ENCODE peak calls at places on chromosome 7, in nine cellular contexts. V is GM12865; E is AG08396; X is EH; L is cardiac fibroblast; O is T-cell; W is RWPE2; J is stimulated activated CD4-positive, alpha-beta T cell treated with anti-CD3 and anti-CD28 coated beads, Interleukin-4, amount 100 ng/mL, for 48 hours; H is osteoblast. G is an unnamed sample.
A peak's percentile ranks its signal among the peaks of the same experiment; 100 is the strongest.

GRCh38 chr7:2120841-2121830 is 111.6 kb downstream of the MAD1L1 start:
- DNase-seq in V (no peak), E (no peak), X (peak; percentile 21), L (peak; percentile 39), O (no peak), W (no peak), J (no peak), H (no peak), G (peak; percentile 88)

GRCh38 chr7:94576316-94576715 is 66.7 kb downstream of the CASD1 start:
- DNase-seq in V (no peak), E (no peak), X (no peak), L (no peak), O (no peak), W (no peak), J (no peak), H (no peak), G (no peak)

GRCh38 chr7:32941996-32942782 is 15.1 kb upstream of the FKBP9 start:
- DNase-seq in V (peak; percentile 53), E (peak; percentile 77), X (peak; percentile 65), L (peak; percentile 64), O (peak; percentile 41), W (peak; percentile 70), J (peak; percentile 27), H (peak; percentile 92), G (peak; percentile 79)

GRCh38 chr7:72254455-72254854 is 157.7 kb downstream of the CALN1 start:
- DNase-seq in V (no peak), E (no peak), X (no peak), L (no peak), O (no peak), W (no peak), J (no peak), H (no peak), G (no peak)

GRCh38 chr7:137932881-137933269 is 69.0 kb downstream of the CREB3L2 start:
- DNase-seq in V (no peak), E (peak; percentile 22), X (peak; percentile 73), L (no peak), O (no peak), W (no peak), J (no peak), H (peak; percentile 34), G (no peak)

GRCh38 chr7:116153050-116153449 is 57.3 kb upstream of the TES start:
- DNase-seq in V (peak; percentile 12), E (no peak), X (no peak), L (no peak), O (no peak), W (no peak), J (no peak), H (no peak), G (no peak)

GRCh38 chr7:58086461-58086860 is 636.5 kb downstream of the ZNF716 start:
- DNase-seq in V (no peak), E (no peak), X (no peak), L (no peak), O (no peak), W (no peak), J (no peak), H (no peak), G (no peak)

GRCh38 chr7:128030999-128031681 is at the start of gene LRRC4:
- DNase-seq in V (peak; percentile 49), E (peak; percentile 81), X (peak; percentile 55), L (no peak), O (no peak), W (no peak), J (peak; percentile 11), H (peak; percentile 98), G (no peak)

GRCh38 chr7:11706666-11707605 is 125.1 kb downstream of the THSD7A start:
- DNase-seq in V (no peak), E (no peak), X (no peak), L (no peak), O (no peak), W (no peak), J (no peak), H (no peak), G (no peak)

GRCh38 chr7:56033671-56034432 is 17.4 kb downstream of the PSPH start:
- DNase-seq in V (peak; percentile 85), E (peak; percentile 66), X (peak; percentile 74), L (peak; percentile 71), O (peak; percentile 70), W (peak; percentile 73), J (peak; percentile 55), H (peak; percentile 95), G (peak; percentile 52)

GRCh38 chr7:3416453-3416852 is 115.4 kb downstream of the SDK1 start:
- DNase-seq in V (no peak), E (no peak), X (no peak), L (no peak), O (no peak), W (no peak), J (no peak), H (no peak), G (no peak)

GRCh38 chr7:84112771-84113170 is 81.8 kb downstream of the SEMA3A start:
- DNase-seq in V (no peak), E (no peak), X (no peak), L (no peak), O (no peak), W (no peak), J (no peak), H (no peak), G (no peak)

GRCh38 chr7:4791738-4792536 is 16.5 kb downstream of the AP5Z1 start:
- DNase-seq in V (peak; percentile 44), E (peak; percentile 86), X (peak; percentile 38), L (peak; percentile 52), O (peak; percentile 79), W (no peak), J (peak; percentile 76), H (peak; percentile 96), G (no peak)

GRCh38 chr7:128168667-128169210 is 72.3 kb upstream of the LEP start:
- DNase-seq in V (no peak), E (peak; percentile 57), X (peak; percentile 29), L (peak; percentile 19), O (peak; percentile 15), W (no peak), J (no peak), H (peak; percentile 92), G (no peak)

GRCh38 chr7:85927226-85927625 is 716.5 kb upstream of the GRM3 start:
- DNase-seq in V (no peak), E (no peak), X (no peak), L (no peak), O (no peak), W (no peak), J (no peak), H (no peak), G (no peak)

GRCh38 chr7:47361746-47362215 is 220.1 kb downstream of the TNS3 start:
- DNase-seq in V (peak; percentile 20), E (peak; percentile 62), X (peak; percentile 85), L (peak; percentile 80), O (no peak), W (peak; percentile 83), J (peak; percentile 24), H (peak; percentile 88), G (peak; percentile 90)

GRCh38 chr7:23712368-23713284 is 2.6 kb downstream of the STK31 start:
- DNase-seq in V (peak; percentile 49), E (peak; percentile 79), X (peak; percentile 73), L (peak; percentile 80), O (no peak), W (no peak), J (no peak), H (peak; percentile 82), G (peak; percentile 33)

GRCh38 chr7:144787127-144787526 is 48.7 kb downstream of the TPK1 start:
- DNase-seq in V (no peak), E (no peak), X (no peak), L (no peak), O (no peak), W (no peak), J (no peak), H (no peak), G (no peak)

GRCh38 chr7:95915731-95916130 is 143.4 kb downstream of the DYNC1I1 start:
- DNase-seq in V (no peak), E (no peak), X (no peak), L (no peak), O (no peak), W (no peak), J (no peak), H (no peak), G (no peak)

GRCh38 chr7:16728811-16729210 is 24.7 kb upstream of the TSPAN13 start:
- DNase-seq in V (no peak), E (no peak), X (peak; percentile 45), L (no peak), O (no peak), W (no peak), J (no peak), H (no peak), G (no peak)

GRCh38 chr7:108307246-108307982 is 148.8 kb downstream of the NRCAM start:
- DNase-seq in V (no peak), E (no peak), X (no peak), L (no peak), O (no peak), W (no peak), J (no peak), H (no peak), G (no peak)